ENCODE peak calls at places on chromosomes 2 and 18, in five cellular contexts. H, W, A, G and V are unnamed samples.

GRCh38 chr2:9225806-9226205 is 19.2 kb downstream of the ASAP2 start:
- DNase-seq in H (no peak), A (no peak), W (no peak), G (peak), V (no peak)

GRCh38 chr2:239940861-239941570 is 84.1 kb downstream of the NDUFA10 start:
- DNase-seq in G (peak), A (peak), W (no peak), H (no peak), V (no peak)

GRCh38 chr18:21306368-21306767 is 64.3 kb downstream of the GREB1L start:
- DNase-seq in H (no peak), G (no peak), A (no peak), W (no peak), V (no peak)

GRCh38 chr2:234286118-234286598 is 210.7 kb downstream of the ARL4C start:
- DNase-seq in H (no peak), G (no peak), W (no peak), A (no peak), V (no peak)

GRCh38 chr2:152506843-152507242 is 171.9 kb downstream of the FMNL2 start:
- DNase-seq in A (no peak), H (no peak), G (no peak), W (no peak), V (no peak)

GRCh38 chr2:171834286-171834685 is 59.8 kb downstream of the SLC25A12 start:
- DNase-seq in H (no peak), G (no peak), A (no peak), W (no peak), V (no peak)

GRCh38 chr2:128304715-128305554 is 13.7 kb downstream of the HS6ST1 start:
- DNase-seq in G (peak), H (peak), A (peak), W (peak), V (peak)

GRCh38 chr2:36808386-36808785 is 111.9 kb downstream of the VIT start:
- DNase-seq in W (peak), H (no peak), A (no peak), G (peak), V (no peak)

GRCh38 chr2:81195774-81196382 is 891.3 kb upstream of the LRRTM1 start:
- DNase-seq in W (no peak), H (no peak), G (no peak), A (no peak), V (no peak)

GRCh38 chr2:27356056-27356381 is 545 bp downstream of the GTF3C2 start:
- DNase-seq in A (peak), G (peak), H (no peak), W (peak), V (no peak)

GRCh38 chr2:26048791-26049190 is 14.9 kb downstream of the RAB10 start:
- DNase-seq in A (no peak), G (no peak), H (no peak), W (no peak), V (no peak)

GRCh38 chr2:234682492-234683228 is 185.8 kb upstream of the ARL4C start:
- DNase-seq in A (no peak), W (no peak), H (no peak), G (no peak), V (no peak)

GRCh38 chr2:160613466-160614153 is 120.0 kb upstream of the RBMS1 start:
- DNase-seq in W (no peak), G (no peak), H (peak), A (no peak), V (no peak)

GRCh38 chr2:168343586-168343985 is 96.2 kb upstream of the STK39 start:
- DNase-seq in H (no peak), A (no peak), G (no peak), W (no peak), V (no peak)

GRCh38 chr2:70085711-70086277 is 1.5 kb upstream of the PCBP1 start:
- DNase-seq in A (peak), W (peak), H (no peak), G (peak), V (no peak)

GRCh38 chr2:168457177-168457905 is 1.3 kb downstream of the CERS6 start:
- DNase-seq in H (no peak), G (no peak), W (no peak), A (no peak), V (no peak)

GRCh38 chr2:148046802-148047201 is 25.9 kb downstream of the MBD5 start:
- DNase-seq in G (no peak), H (no peak), W (no peak), A (no peak), V (no peak)

GRCh38 chr2:195898505-195898904 is 170.1 kb downstream of the DNAH7 start:
- DNase-seq in G (peak), H (peak), A (no peak), W (no peak), V (peak)

GRCh38 chr2:21198637-21199036 is 74.9 kb downstream of the TDRD15 start:
- DNase-seq in G (no peak), H (no peak), W (no peak), A (no peak), V (no peak)

GRCh38 chr2:158142568-158143332 is 41.1 kb downstream of the UPP2 start:
- DNase-seq in G (no peak), H (no peak), W (no peak), A (no peak), V (no peak)

GRCh38 chr2:46074501-46074900 is 222.7 kb upstream of the EPAS1 start:
- DNase-seq in H (no peak), G (no peak), W (no peak), A (no peak), V (no peak)

GRCh38 chr2:46073540-46074018 is 223.6 kb upstream of the EPAS1 start:
- DNase-seq in H (peak), W (no peak), G (no peak), A (no peak), V (no peak)

GRCh38 chr2:46075848-46076247 is 221.4 kb upstream of the EPAS1 start:
- DNase-seq in G (no peak), H (no peak), A (no peak), W (no peak), V (no peak)

GRCh38 chr2:46077522-46078062 is 219.6 kb upstream of the EPAS1 start:
- DNase-seq in G (no peak), H (no peak), W (no peak), A (no peak), V (no peak)

GRCh38 chr2:46076251-46076650 is 221.0 kb upstream of the EPAS1 start:
- DNase-seq in A (no peak), G (no peak), H (no peak), W (no peak), V (no peak)
- TF ChIP-seq CTCF in A (no peak), G (no peak), H (no peak), W (no peak), V (no peak)

GRCh38 chr2:23294238-23294637 is 90.7 kb upstream of the KLHL29 start:
- DNase-seq in W (peak), H (no peak), G (peak), A (no peak), V (no peak)
- TF ChIP-seq CTCF in W (peak), H (no peak), G (no peak), A (no peak), V (no peak)

GRCh38 chr2:122168799-122169198 is 413.3 kb downstream of the TSN start:
- DNase-seq in W (peak), G (no peak), A (no peak), H (no peak), V (no peak)
- TF ChIP-seq CTCF in W (peak), G (no peak), A (no peak), H (no peak), V (no peak)

DNA sequence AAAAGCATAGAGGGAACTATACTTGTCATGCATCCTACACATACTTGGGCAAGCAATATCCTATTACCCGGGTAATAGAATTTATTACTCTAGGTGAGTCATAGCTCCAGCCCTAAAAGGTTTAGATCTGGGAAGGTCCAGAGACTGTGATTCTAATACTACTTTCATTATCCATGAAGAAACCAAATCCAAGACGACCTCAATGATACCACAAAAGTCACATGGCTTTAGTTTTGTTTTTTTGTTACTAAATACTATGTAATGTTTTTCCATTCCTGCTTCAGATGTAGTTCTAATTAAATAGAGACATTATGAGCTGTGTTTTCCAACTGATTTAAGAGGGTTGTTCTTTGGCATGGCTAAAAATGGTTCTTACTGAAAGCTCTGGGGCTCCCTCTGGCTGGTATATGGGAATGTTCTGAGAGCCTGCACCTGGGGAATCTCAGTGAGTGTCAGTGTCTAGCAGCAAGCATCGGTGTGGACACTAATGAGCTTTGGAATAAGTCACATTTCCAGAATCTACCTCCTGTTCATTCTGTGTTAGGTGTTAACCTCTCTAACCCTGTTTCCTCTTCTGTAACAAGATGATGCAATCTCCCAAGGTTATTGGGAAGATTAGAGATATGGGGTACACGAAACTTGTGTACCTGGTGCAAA is 20.5 kb upstream of the IL1RL2 start:
- DNase-seq in A (no peak), H (no peak), W (peak), G (no peak), V (no peak)
- TF ChIP-seq CTCF in A (peak), H (peak), W (peak), G (no peak), V (no peak)

DNA sequence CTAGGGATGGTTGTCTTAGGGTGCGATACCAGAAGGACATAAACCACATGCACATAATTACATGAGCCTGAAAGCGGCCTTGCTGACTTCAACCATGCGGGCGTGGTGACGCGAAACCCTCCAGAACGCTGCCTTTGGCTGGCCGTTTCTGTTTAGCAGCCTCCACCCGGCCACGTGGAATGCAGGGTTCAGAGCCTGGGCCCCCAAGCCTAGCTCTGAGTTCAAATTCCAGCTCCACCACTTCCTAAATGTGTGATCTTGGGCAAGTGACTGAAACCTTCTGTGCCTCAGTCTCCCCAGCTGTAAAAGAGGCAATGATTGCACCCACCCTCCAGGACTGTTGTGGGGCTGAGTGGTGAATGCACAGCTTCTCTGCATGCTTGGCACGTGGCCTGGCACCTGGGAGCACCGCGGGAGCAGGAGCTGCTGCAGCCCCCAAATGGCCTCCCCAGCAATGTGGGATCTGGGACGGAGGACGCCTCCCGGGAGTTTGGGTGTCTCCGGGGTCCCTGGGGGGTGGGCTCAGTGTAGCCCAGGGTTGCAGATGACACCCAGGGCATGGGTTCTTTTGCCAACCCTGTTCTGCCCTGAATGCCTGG is 1.5 kb downstream of the KLHL30 start:
- DNase-seq in G (no peak), H (no peak), W (no peak), A (no peak), V (no peak)
- TF ChIP-seq CTCF in G (no peak), H (no peak), W (no peak), A (no peak), V (no peak)

GRCh38 chr2:61905372-61906186 is at the start of gene COMMD1:
- DNase-seq in W (peak), H (no peak), G (peak), A (peak), V (peak)

GRCh38 chr2:61911510-61911909 is 6.0 kb downstream of the COMMD1 start:
- DNase-seq in H (no peak), W (peak), G (peak), A (no peak), V (no peak)

GRCh38 chr2:61906187-61906470 is 655 bp downstream of the COMMD1 start:
- DNase-seq in H (no peak), G (no peak), W (no peak), A (no peak), V (no peak)

GRCh38 chr2:61910603-61911002 is 5.1 kb downstream of the COMMD1 start:
- DNase-seq in G (peak), W (peak), A (no peak), H (no peak), V (no peak)
- TF ChIP-seq CTCF in G (no peak), W (no peak), A (peak), H (peak), V (no peak)

GRCh38 chr2:96436961-96437360 is 68.2 kb downstream of the NEURL3 start:
- DNase-seq in A (no peak), G (no peak), W (peak), H (no peak), V (no peak)

GRCh38 chr2:96436416-96436815 is 68.7 kb downstream of the NEURL3 start:
- DNase-seq in H (no peak), G (no peak), W (peak), A (no peak), V (no peak)

GRCh38 chr2:96437512-96437911 is 67.6 kb downstream of the NEURL3 start:
- DNase-seq in H (no peak), W (no peak), A (no peak), G (no peak), V (no peak)

GRCh38 chr2:96438589-96438988 is 66.6 kb downstream of the NEURL3 start:
- DNase-seq in G (no peak), W (no peak), A (no peak), H (no peak), V (no peak)
- TF ChIP-seq CTCF in G (no peak), W (no peak), A (no peak), H (no peak), V (no peak)